ENCODE peak calls at places on chromosomes 12 and 14, in five cellular contexts. M is transverse colon, T is NCI-H1436, A is GM04503, P is T-helper 17 cell. R is an unnamed sample.

GRCh38 chr14:94180655-94181271 is 6.6 kb downstream of the PPP4R4 start:
- DNase-seq in T (peak; percentile 8), P (no peak), A (peak; percentile 7), M (no peak), R (no peak)

GRCh38 chr12:68940731-68941130 is 7.8 kb upstream of the CPM start:
- DNase-seq in A (no peak), M (no peak), P (no peak), T (no peak), R (no peak)

GRCh38 chr14:30005114-30005698 is 77.6 kb upstream of the PRKD1 start:
- DNase-seq in T (peak; percentile 59), M (no peak), P (no peak), A (peak; percentile 18), R (no peak)

GRCh38 chr12:6370994-6371754 is 4.2 kb downstream of the SCNN1A start:
- DNase-seq in T (peak; percentile 92), M (peak; percentile 84), P (no peak), A (no peak), R (no peak)

GRCh38 chr12:117189725-117190209 is 503 bp downstream of the FBXO21 start:
- DNase-seq in P (peak; percentile 15), A (no peak), T (no peak), M (peak; percentile 26), R (peak; percentile 52)

GRCh38 chr12:15794196-15794595 is 5.0 kb upstream of the EPS8 start:
- DNase-seq in T (no peak), M (no peak), P (no peak), A (no peak), R (no peak)

GRCh38 chr12:127070512-127071157 is 1196.3 kb upstream of the TMEM132C start:
- DNase-seq in T (no peak), P (no peak), M (no peak), A (no peak), R (no peak)

GRCh38 chr12:94010307-94010706 is 138.1 kb upstream of the PLXNC1 start:
- DNase-seq in A (no peak), P (no peak), T (no peak), M (no peak), R (no peak)

GRCh38 chr14:103207404-103208072 is 84.3 kb downstream of the TNFAIP2 start:
- DNase-seq in P (no peak), A (no peak), M (no peak), T (no peak), R (peak; percentile 63)

GRCh38 chr12:116160196-116160595 is 117.3 kb downstream of the MED13L start:
- DNase-seq in P (no peak), A (no peak), T (no peak), M (no peak), R (no peak)

GRCh38 chr14:96138241-96138640 is 66.4 kb upstream of the BDKRB2 start:
- DNase-seq in P (no peak), M (no peak), T (no peak), A (no peak), R (no peak)

GRCh38 chr12:102542816-102543448 is 62.6 kb upstream of the IGF1 start:
- DNase-seq in T (no peak), P (no peak), A (no peak), M (no peak), R (no peak)

GRCh38 chr14:65101631-65102440 is 481 bp downstream of the MAX start:
- DNase-seq in A (no peak), T (no peak), M (peak; percentile 34), P (peak; percentile 52), R (peak; percentile 62)